ENCODE peak calls at places on chromosome 14, in seven cellular contexts. Y is K562, R is HepG2, V is H1, A is HCT116, W is SK-N-SH, I is GM12878. T is an unnamed sample. For H3K36me3 and H3K9me3, the result is how much of the 10 kb centered on the place peaks cover.

GRCh38 chr14:20632448-20632830 is 9.1 kb downstream of the OR6S1 start:
- DNase-seq in W (no peak), I (no peak), A (no peak), R (no peak), Y (no peak), V (no peak), T (no peak)

GRCh38 chr14:99983251-99984012 is 81.8 kb upstream of the EVL start:
- DNase-seq in Y (no peak), V (no peak), R (no peak), W (no peak), A (no peak), I (no peak), T (no peak)

GRCh38 chr14:93032301-93032929 is 83.3 kb downstream of the ITPK1 start:
- DNase-seq in R (no peak), I (no peak), A (no peak), W (no peak), Y (no peak), V (no peak), T (no peak)

GRCh38 chr14:100761481-100761880 is 34.8 kb downstream of the DLK1 start:
- DNase-seq in R (no peak), A (peak), Y (no peak), I (no peak), W (no peak), V (no peak), T (no peak)

GRCh38 chr14:70595443-70596185 is 4.8 kb downstream of the MED6 start:
- DNase-seq in I (no peak), A (no peak), R (no peak), V (no peak), Y (no peak), W (no peak), T (no peak)

GRCh38 chr14:92884410-92884809 is 38.5 kb upstream of the CHGA start:
- DNase-seq in I (no peak), V (no peak), R (no peak), Y (no peak), W (no peak), A (no peak), T (no peak)

GRCh38 chr14:100056964-100057817 is 8.0 kb upstream of the EVL start:
- DNase-seq in A (no peak), R (no peak), W (no peak), V (no peak), Y (peak), I (no peak), T (no peak)

GRCh38 chr14:100894416-100894815 is 9.1 kb downstream of the RTL1 start:
- DNase-seq in V (no peak), W (no peak), R (no peak), I (no peak), A (no peak), Y (no peak), T (no peak)

GRCh38 chr14:104559769-104560585 is 19.6 kb upstream of the C14orf180 start:
- DNase-seq in A (no peak), V (no peak), W (no peak), R (no peak), Y (no peak), I (no peak), T (no peak)

GRCh38 chr14:94342334-94342934 is 19.3 kb upstream of the SERPINA6 start:
- DNase-seq in A (peak), Y (no peak), R (peak), I (no peak), V (no peak), W (peak), T (no peak)

DNA sequence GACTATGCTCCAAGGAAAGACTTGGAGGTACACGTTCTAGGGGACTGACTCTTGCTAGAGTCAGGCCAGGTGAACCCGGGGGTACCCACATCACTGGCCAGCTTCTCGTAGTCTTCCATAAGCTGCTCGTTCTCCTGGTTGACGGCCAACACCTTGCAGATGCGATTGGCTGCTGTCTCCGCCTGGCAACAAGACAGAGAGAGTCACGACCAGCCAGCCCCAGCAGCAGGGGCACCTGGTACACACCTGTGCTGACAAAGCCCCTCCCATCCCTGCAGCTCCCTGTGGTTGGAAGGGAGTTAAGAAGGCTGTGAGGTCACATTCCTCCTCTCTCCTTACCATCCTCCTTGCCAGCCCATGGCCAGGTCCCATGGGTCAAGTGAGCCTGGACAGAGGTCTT is 85.5 kb downstream of the ACTN1 start:
- DNase-seq in Y (no peak), A (no peak), I (no peak), R (no peak), W (no peak), V (no peak), T (no peak)
- H3K36me3 ChIP-seq in Y (under half), A (under half), I (under half), R (half or more), W (half or more), V (half or more), T (half or more)

GRCh38 chr14:105647784-105648608 is 121.6 kb downstream of the TMEM121 start:
- DNase-seq in I (no peak), R (no peak), V (no peak), A (no peak), W (no peak), Y (no peak), T (no peak)

GRCh38 chr14:105641075-105641937 is 114.9 kb downstream of the TMEM121 start:
- DNase-seq in W (no peak), R (no peak), I (no peak), V (no peak), Y (no peak), A (no peak), T (no peak)

GRCh38 chr14:105646175-105646574 is 119.8 kb downstream of the TMEM121 start:
- DNase-seq in W (no peak), I (no peak), A (no peak), R (no peak), Y (no peak), V (no peak), T (no peak)
- H3K9me3 ChIP-seq in W (under half), I (under half), A (under half), R (under half), Y (under half), V (under half), T (under half)

DNA sequence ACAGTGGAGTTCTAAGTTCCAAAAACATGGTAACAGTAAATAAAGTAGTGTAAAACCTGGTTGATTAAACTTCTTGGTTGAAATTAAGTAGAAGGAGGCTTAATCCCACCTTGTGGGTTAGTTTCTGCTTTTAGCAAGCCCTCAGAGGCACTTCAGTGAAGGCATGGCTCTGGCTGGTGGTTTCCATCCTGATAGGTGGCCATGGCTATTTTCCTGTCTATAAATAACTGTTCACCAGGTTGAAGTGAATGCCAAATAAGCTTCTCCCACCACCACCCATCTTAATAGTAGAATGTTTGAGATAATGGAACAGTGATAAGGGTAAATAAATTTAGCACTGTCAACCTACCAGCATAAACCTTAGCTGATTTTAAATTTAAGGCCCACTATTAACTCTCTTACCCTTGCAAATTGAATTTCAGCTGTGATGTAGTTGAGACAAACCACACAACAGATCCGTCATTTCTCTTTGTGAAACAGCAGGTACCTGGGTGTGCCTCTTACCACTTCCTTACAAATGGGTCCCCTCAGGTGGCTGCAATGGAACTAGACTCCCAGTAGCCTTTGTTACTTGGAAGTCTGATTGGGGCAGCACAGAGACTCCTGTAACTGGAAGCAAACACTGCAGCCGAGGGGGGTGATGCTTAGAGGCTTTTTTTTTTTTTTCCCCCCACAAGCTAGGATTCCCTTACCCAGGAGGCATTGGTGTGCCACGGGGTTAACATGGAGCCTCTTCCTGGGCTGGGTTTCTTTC is 41.4 kb downstream of the DAAM1 start:
- DNase-seq in Y (no peak), R (no peak), W (no peak), A (no peak), I (no peak), V (no peak), T (no peak)
- TF ChIP-seq YY1 in Y (no peak), R (no peak), W (no peak), A (no peak), I (no peak), V (no peak), T (no peak)

GRCh38 chr14:54424479-54424901 is 16.7 kb downstream of the CNIH1 start:
- DNase-seq in R (peak), V (no peak), W (no peak), A (no peak), I (no peak), Y (no peak), T (no peak)

GRCh38 chr14:54425537-54426274 is 15.5 kb downstream of the CNIH1 start:
- DNase-seq in R (no peak), Y (no peak), I (no peak), V (no peak), W (no peak), A (no peak), T (no peak)

GRCh38 chr14:54427914-54428313 is 13.3 kb downstream of the CNIH1 start:
- DNase-seq in I (no peak), V (no peak), R (no peak), A (no peak), W (no peak), Y (no peak), T (no peak)

GRCh38 chr14:54425068-54425467 is 16.1 kb downstream of the CNIH1 start:
- DNase-seq in V (no peak), I (no peak), Y (no peak), W (no peak), A (no peak), R (no peak), T (no peak)

GRCh38 chr14:54428527-54428926 is 12.6 kb downstream of the CNIH1 start:
- DNase-seq in W (no peak), V (no peak), Y (no peak), A (no peak), R (no peak), I (no peak), T (no peak)
- H3K36me3 ChIP-seq in W (half or more), V (half or more), Y (half or more), A (under half), R (under half), I (under half), T (half or more)

DNA sequence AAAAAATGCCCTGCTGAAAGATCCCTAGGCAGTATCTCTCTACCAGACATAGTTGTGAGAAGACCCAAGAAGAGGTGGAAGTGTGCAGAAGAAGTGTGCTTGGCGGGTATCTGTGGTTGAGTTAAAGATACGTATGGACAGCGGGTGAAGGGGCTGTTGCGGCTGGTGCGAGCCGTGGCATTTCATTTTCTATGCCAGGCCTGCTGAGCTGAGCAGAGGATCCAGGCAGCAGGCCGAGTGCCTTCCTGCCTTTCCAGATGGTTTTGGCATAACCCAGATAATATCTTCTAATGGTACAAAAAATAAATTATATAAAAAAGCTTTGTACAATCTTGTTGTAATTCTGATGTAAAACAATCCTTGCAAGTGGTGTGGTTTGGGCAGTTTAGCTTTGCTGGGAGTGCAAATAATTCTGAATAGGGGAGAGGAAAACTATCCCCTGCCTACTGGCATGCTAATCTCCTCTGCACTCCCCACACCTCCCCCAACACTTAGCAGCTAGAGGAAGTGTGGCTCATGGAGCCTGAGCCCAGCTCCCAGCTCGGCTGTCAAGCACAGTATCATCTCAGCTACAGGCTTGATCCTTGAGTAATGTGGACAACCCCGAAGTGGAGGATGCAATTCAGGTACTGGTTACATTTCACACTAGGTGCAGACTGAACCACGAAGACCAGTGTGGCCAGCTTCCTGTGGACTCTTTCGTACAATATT is 168.9 kb downstream of the VRK1 start:
- DNase-seq in W (peak), A (no peak), I (no peak), V (no peak), Y (no peak), R (no peak), T (peak)
- H3K9me3 ChIP-seq in W (under half), A (under half), I (under half), V (under half), Y (under half), R (under half), T (under half)

GRCh38 chr14:64387232-64387737 is 868 bp upstream of the MTHFD1 start:
- DNase-seq in V (no peak), A (no peak), I (no peak), R (peak), Y (peak), W (peak), T (no peak)
- TF ChIP-seq YY1 in V (no peak), A (no peak), I (no peak), R (no peak), Y (no peak), W (no peak), T (no peak)